ENCODE peak calls at places on chromosome 15, in seven cellular contexts. One of them, this sample, is unnamed.

GRCh38 chr15:25860885-25861866 is 2.0 kb downstream of the ATP10A start:
- DNase-seq in epithelial cell of esophagus: no peak
- DNase-seq in uterus: no peak
- DNase-seq in iPS-NIHi11: no peak
- DNase-seq in effector CD4-positive, alpha-beta T cell: no peak
- DNase-seq in B cell: no peak
- DNase-seq in hippocampal formation: no peak
- DNase-seq in this sample: no peak

GRCh38 chr15:37221671-37222207 is 121.4 kb upstream of the MEIS2 start:
- DNase-seq in epithelial cell of esophagus: no peak
- DNase-seq in iPS-NIHi11: no peak
- DNase-seq in hippocampal formation: no peak
- DNase-seq in effector CD4-positive, alpha-beta T cell: no peak
- DNase-seq in uterus: no peak
- DNase-seq in B cell: no peak
- DNase-seq in this sample: no peak

GRCh38 chr15:96325579-96326331 is 4.7 kb upstream of the NR2F2 start:
- DNase-seq in effector CD4-positive, alpha-beta T cell: no peak
- DNase-seq in B cell: no peak
- DNase-seq in uterus: no peak
- DNase-seq in hippocampal formation: no peak
- DNase-seq in epithelial cell of esophagus: peak
- DNase-seq in iPS-NIHi11: no peak
- DNase-seq in this sample: no peak

GRCh38 chr15:45863881-45864580 is 229.2 kb downstream of the SQOR start:
- DNase-seq in iPS-NIHi11: no peak
- DNase-seq in effector CD4-positive, alpha-beta T cell: no peak
- DNase-seq in epithelial cell of esophagus: peak
- DNase-seq in B cell: no peak
- DNase-seq in uterus: no peak
- DNase-seq in hippocampal formation: no peak
- DNase-seq in this sample: no peak

GRCh38 chr15:77844798-77845446 is 212.2 kb upstream of the LINGO1 start:
- DNase-seq in uterus: no peak
- DNase-seq in effector CD4-positive, alpha-beta T cell: no peak
- DNase-seq in B cell: no peak
- DNase-seq in iPS-NIHi11: no peak
- DNase-seq in hippocampal formation: no peak
- DNase-seq in epithelial cell of esophagus: no peak
- DNase-seq in this sample: no peak

GRCh38 chr15:70852501-70853269 is 1.3 kb downstream of the LARP6 start:
- DNase-seq in hippocampal formation: no peak
- DNase-seq in B cell: no peak
- DNase-seq in uterus: no peak
- DNase-seq in effector CD4-positive, alpha-beta T cell: no peak
- DNase-seq in iPS-NIHi11: no peak
- DNase-seq in epithelial cell of esophagus: peak
- DNase-seq in this sample: peak

GRCh38 chr15:43104426-43104825 is 1.4 kb downstream of the UBR1 start:
- DNase-seq in uterus: no peak
- DNase-seq in iPS-NIHi11: no peak
- DNase-seq in hippocampal formation: no peak
- DNase-seq in epithelial cell of esophagus: peak
- DNase-seq in B cell: no peak
- DNase-seq in effector CD4-positive, alpha-beta T cell: no peak
- DNase-seq in this sample: no peak

GRCh38 chr15:91049378-91050127 is 27.2 kb upstream of the VPS33B start:
- DNase-seq in uterus: peak
- DNase-seq in epithelial cell of esophagus: peak
- DNase-seq in B cell: peak
- DNase-seq in hippocampal formation: peak
- DNase-seq in effector CD4-positive, alpha-beta T cell: peak
- DNase-seq in iPS-NIHi11: peak
- DNase-seq in this sample: no peak

GRCh38 chr15:88912500-88912921 is 668 bp downstream of the MFGE8 start:
- DNase-seq in uterus: no peak
- DNase-seq in hippocampal formation: no peak
- DNase-seq in effector CD4-positive, alpha-beta T cell: no peak
- DNase-seq in epithelial cell of esophagus: no peak
- DNase-seq in iPS-NIHi11: peak
- DNase-seq in B cell: no peak
- DNase-seq in this sample: peak

GRCh38 chr15:90097475-90097874 is 4.8 kb downstream of the IDH2 start:
- DNase-seq in hippocampal formation: no peak
- DNase-seq in B cell: peak
- DNase-seq in iPS-NIHi11: no peak
- DNase-seq in uterus: no peak
- DNase-seq in epithelial cell of esophagus: no peak
- DNase-seq in effector CD4-positive, alpha-beta T cell: peak
- DNase-seq in this sample: no peak

This sample was measured in right cardiac atrium.